ENCODE peak calls at places on chromosome 21, in seven cellular contexts. One of them, this sample, is unnamed.

GRCh38 chr21:27564684-27565280 is 597.9 kb upstream of the ADAMTS5 start:
- DNase-seq in breast epithelium: peak
- DNase-seq in esophagus squamous epithelium: no peak
- DNase-seq in body of pancreas: peak
- DNase-seq in GM12892: no peak
- DNase-seq in uterus: peak
- DNase-seq in stomach: peak
- DNase-seq in this sample: peak

GRCh38 chr21:37358392-37358791 is 8.2 kb upstream of the DYRK1A start:
- DNase-seq in breast epithelium: no peak
- DNase-seq in esophagus squamous epithelium: no peak
- DNase-seq in body of pancreas: no peak
- DNase-seq in GM12892: no peak
- DNase-seq in uterus: no peak
- DNase-seq in stomach: no peak
- DNase-seq in this sample: no peak

GRCh38 chr21:15071012-15071411 is 6.2 kb upstream of the NRIP1 start:
- DNase-seq in breast epithelium: no peak
- DNase-seq in esophagus squamous epithelium: no peak
- DNase-seq in body of pancreas: no peak
- DNase-seq in GM12892: no peak
- DNase-seq in uterus: no peak
- DNase-seq in stomach: no peak
- DNase-seq in this sample: no peak

GRCh38 chr21:33396436-33396835 is 6.8 kb upstream of the IFNGR2 start:
- DNase-seq in breast epithelium: no peak
- DNase-seq in esophagus squamous epithelium: no peak
- DNase-seq in body of pancreas: no peak
- DNase-seq in GM12892: no peak
- DNase-seq in uterus: no peak
- DNase-seq in stomach: no peak
- DNase-seq in this sample: no peak

GRCh38 chr21:39144191-39144590 is 39.1 kb downstream of the PSMG1 start:
- DNase-seq in breast epithelium: no peak
- DNase-seq in esophagus squamous epithelium: no peak
- DNase-seq in body of pancreas: no peak
- DNase-seq in GM12892: no peak
- DNase-seq in uterus: no peak
- DNase-seq in stomach: no peak
- DNase-seq in this sample: no peak

GRCh38 chr21:17463441-17463840 is 49.4 kb upstream of the CXADR start:
- DNase-seq in breast epithelium: no peak
- DNase-seq in esophagus squamous epithelium: no peak
- DNase-seq in body of pancreas: no peak
- DNase-seq in GM12892: no peak
- DNase-seq in uterus: peak
- DNase-seq in stomach: no peak
- DNase-seq in this sample: no peak

GRCh38 chr21:44925027-44925755 is 4.5 kb upstream of the ITGB2 start:
- DNase-seq in breast epithelium: no peak
- DNase-seq in esophagus squamous epithelium: no peak
- DNase-seq in body of pancreas: no peak
- DNase-seq in GM12892: no peak
- DNase-seq in uterus: no peak
- DNase-seq in stomach: no peak
- DNase-seq in this sample: no peak

GRCh38 chr21:39422468-39423241 is 22.9 kb downstream of the LCA5L start:
- DNase-seq in breast epithelium: no peak
- DNase-seq in esophagus squamous epithelium: no peak
- DNase-seq in body of pancreas: no peak
- DNase-seq in GM12892: no peak
- DNase-seq in uterus: no peak
- DNase-seq in stomach: no peak
- DNase-seq in this sample: peak

GRCh38 chr21:21246007-21246406 is 247.8 kb downstream of the NCAM2 start:
- DNase-seq in breast epithelium: no peak
- DNase-seq in esophagus squamous epithelium: no peak
- DNase-seq in body of pancreas: no peak
- DNase-seq in GM12892: no peak
- DNase-seq in uterus: no peak
- DNase-seq in stomach: no peak
- DNase-seq in this sample: no peak

GRCh38 chr21:20551939-20552338 is 446.3 kb upstream of the NCAM2 start:
- DNase-seq in breast epithelium: no peak
- DNase-seq in esophagus squamous epithelium: no peak
- DNase-seq in body of pancreas: no peak
- DNase-seq in GM12892: no peak
- DNase-seq in uterus: no peak
- DNase-seq in stomach: no peak
- DNase-seq in this sample: no peak

GRCh38 chr21:26826801-26827200 is 18.4 kb downstream of the ADAMTS1 start:
- DNase-seq in breast epithelium: no peak
- DNase-seq in esophagus squamous epithelium: no peak
- DNase-seq in body of pancreas: no peak
- DNase-seq in GM12892: no peak
- DNase-seq in uterus: no peak
- DNase-seq in stomach: no peak
- DNase-seq in this sample: no peak

GRCh38 chr21:33451634-33452071 is 28.1 kb downstream of the TMEM50B start:
- DNase-seq in breast epithelium: no peak
- DNase-seq in esophagus squamous epithelium: no peak
- DNase-seq in body of pancreas: no peak
- DNase-seq in GM12892: no peak
- DNase-seq in uterus: no peak
- DNase-seq in stomach: peak
- DNase-seq in this sample: no peak

GRCh38 chr21:21324297-21324696 is 326.1 kb downstream of the NCAM2 start:
- DNase-seq in breast epithelium: no peak
- DNase-seq in esophagus squamous epithelium: no peak
- DNase-seq in body of pancreas: no peak
- DNase-seq in GM12892: no peak
- DNase-seq in uterus: no peak
- DNase-seq in stomach: no peak
- DNase-seq in this sample: no peak

GRCh38 chr21:37166733-37167132 is 93.7 kb downstream of the TTC3 start:
- DNase-seq in breast epithelium: no peak
- DNase-seq in esophagus squamous epithelium: no peak
- DNase-seq in body of pancreas: no peak
- DNase-seq in GM12892: no peak
- DNase-seq in uterus: no peak
- DNase-seq in stomach: no peak
- DNase-seq in this sample: peak

GRCh38 chr21:32412162-32412997 is at the start of gene EVA1C:
- DNase-seq in breast epithelium: peak
- DNase-seq in esophagus squamous epithelium: no peak
- DNase-seq in body of pancreas: peak
- DNase-seq in GM12892: no peak
- DNase-seq in uterus: peak
- DNase-seq in stomach: peak
- DNase-seq in this sample: peak

GRCh38 chr21:21828130-21828529 is 829.9 kb downstream of the NCAM2 start:
- DNase-seq in breast epithelium: no peak
- DNase-seq in esophagus squamous epithelium: no peak
- DNase-seq in body of pancreas: no peak
- DNase-seq in GM12892: no peak
- DNase-seq in uterus: no peak
- DNase-seq in stomach: no peak
- DNase-seq in this sample: no peak

GRCh38 chr21:41612674-41613250 is 104.8 kb upstream of the TMPRSS2 start:
- DNase-seq in breast epithelium: peak
- DNase-seq in esophagus squamous epithelium: no peak
- DNase-seq in body of pancreas: peak
- DNase-seq in GM12892: no peak
- DNase-seq in uterus: peak
- DNase-seq in stomach: peak
- DNase-seq in this sample: peak

GRCh38 chr21:41614456-41615010 is 106.6 kb upstream of the TMPRSS2 start:
- DNase-seq in breast epithelium: no peak
- DNase-seq in esophagus squamous epithelium: no peak
- DNase-seq in body of pancreas: no peak
- DNase-seq in GM12892: no peak
- DNase-seq in uterus: no peak
- DNase-seq in stomach: no peak
- DNase-seq in this sample: no peak

GRCh38 chr21:41615613-41616012 is 107.7 kb upstream of the TMPRSS2 start:
- DNase-seq in breast epithelium: peak
- DNase-seq in esophagus squamous epithelium: no peak
- DNase-seq in body of pancreas: no peak
- DNase-seq in GM12892: no peak
- DNase-seq in uterus: no peak
- DNase-seq in stomach: no peak
- DNase-seq in this sample: no peak

GRCh38 chr21:41613421-41613998 is 105.6 kb upstream of the TMPRSS2 start:
- DNase-seq in breast epithelium: no peak
- DNase-seq in esophagus squamous epithelium: no peak
- DNase-seq in body of pancreas: peak
- DNase-seq in GM12892: no peak
- DNase-seq in uterus: no peak
- DNase-seq in stomach: no peak
- DNase-seq in this sample: no peak

GRCh38 chr21:41616063-41616591 is 108.2 kb upstream of the TMPRSS2 start:
- DNase-seq in breast epithelium: peak
- DNase-seq in esophagus squamous epithelium: no peak
- DNase-seq in body of pancreas: no peak
- DNase-seq in GM12892: no peak
- DNase-seq in uterus: no peak
- DNase-seq in stomach: no peak
- DNase-seq in this sample: no peak
- TF ChIP-seq POLR2A in breast epithelium: no peak
- TF ChIP-seq POLR2A in esophagus squamous epithelium: no peak
- TF ChIP-seq POLR2A in body of pancreas: no peak
- TF ChIP-seq POLR2A in GM12892: no peak
- TF ChIP-seq POLR2A in uterus: no peak
- TF ChIP-seq POLR2A in stomach: no peak
- TF ChIP-seq POLR2A in this sample: no peak

DNA sequence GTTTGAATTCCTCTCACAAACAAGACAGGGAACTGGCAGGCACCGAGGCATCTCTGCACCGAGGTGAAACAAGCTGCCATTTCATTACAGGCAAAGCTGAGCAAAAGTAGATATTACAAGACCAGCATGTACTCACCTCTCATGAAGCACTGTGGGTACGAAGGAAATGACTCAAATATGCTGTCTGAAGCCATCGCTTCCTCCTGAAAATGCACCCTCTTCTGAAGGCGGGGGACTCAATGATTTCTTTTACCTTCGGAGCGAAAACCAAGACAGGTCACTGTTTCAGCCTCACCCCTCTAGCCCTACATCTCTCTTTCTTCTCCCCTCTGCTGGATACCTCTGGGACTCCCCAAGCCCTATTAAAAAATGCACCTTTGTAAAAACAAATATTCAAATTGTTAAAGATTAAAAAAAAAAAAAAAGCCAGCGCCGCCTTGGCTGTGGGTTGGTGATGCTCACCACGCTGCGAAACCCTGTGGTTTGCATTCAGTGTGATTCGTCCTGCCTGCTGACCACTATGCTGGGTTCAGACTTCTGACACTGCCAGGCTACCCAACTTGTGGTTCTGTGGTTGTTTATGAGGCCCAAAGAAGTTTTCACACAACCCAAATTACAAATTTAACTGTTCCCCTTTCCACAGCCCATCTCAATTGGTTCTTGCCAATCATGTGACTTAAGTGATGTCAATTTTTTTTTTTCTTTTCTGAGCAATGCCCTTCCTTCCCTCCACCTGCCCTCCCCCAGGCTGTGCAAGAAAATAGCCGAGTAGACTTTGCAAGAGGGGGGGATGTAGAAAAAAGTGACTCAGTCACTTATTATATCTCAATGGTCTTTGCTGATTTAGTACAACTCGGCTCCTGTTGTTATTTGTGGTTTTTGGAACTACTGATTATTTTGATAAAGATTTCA is at the start of gene RUNX1:
- DNase-seq in breast epithelium: peak
- DNase-seq in esophagus squamous epithelium: peak
- DNase-seq in body of pancreas: peak
- DNase-seq in GM12892: peak
- DNase-seq in uterus: no peak
- DNase-seq in stomach: peak
- DNase-seq in this sample: peak
- TF ChIP-seq POLR2A in breast epithelium: no peak
- TF ChIP-seq POLR2A in esophagus squamous epithelium: no peak
- TF ChIP-seq POLR2A in body of pancreas: peak
- TF ChIP-seq POLR2A in GM12892: peak
- TF ChIP-seq POLR2A in uterus: no peak
- TF ChIP-seq POLR2A in stomach: no peak
- TF ChIP-seq POLR2A in this sample: peak

DNA sequence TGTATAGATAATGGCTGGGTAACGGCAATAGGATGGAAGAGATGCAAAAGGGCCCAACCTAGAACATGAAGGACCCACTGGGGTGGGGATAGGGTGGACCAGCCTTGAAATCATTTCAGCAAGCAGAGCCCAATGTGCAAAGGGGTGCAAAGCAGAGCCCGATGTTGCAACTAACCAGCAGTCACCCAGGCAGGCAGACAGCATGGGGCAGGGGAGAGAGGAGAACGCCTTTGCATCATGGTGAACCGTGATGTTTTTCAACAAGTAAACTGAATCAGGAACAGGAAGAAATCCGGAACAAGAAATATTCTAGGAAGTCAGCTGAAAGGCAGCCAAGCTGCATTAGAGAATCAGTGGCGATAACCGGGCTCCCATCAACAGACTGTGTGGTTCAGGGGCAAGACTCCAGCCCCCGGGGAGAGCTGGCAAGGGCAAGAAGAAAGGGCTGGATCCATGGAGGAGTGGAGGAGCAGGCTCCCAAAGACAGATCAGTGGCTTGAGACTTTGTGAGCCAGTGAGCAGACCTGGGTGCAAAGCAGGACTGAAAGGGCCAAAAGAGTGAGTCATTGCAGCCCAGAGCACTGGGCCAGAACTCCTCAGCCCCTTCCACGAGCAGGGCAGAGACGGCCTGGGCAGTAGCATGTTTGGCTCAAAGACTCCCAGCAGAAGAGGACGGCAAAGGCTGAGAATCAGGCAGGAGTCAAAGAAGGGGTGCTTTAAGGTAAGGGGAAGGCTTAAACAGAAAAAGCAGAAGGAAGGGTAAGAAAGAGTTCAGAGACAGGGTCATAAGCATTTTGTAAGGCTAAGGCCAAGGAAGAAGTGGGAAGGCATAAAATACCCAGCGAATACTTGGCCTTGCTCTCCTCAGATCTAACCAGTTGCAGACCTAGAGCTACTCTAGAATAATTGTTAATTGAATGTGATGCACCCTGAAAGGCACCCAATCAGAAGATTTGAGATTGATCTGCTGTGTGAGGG is 155.0 kb downstream of the SETD4 start:
- DNase-seq in breast epithelium: no peak
- DNase-seq in esophagus squamous epithelium: no peak
- DNase-seq in body of pancreas: no peak
- DNase-seq in GM12892: no peak
- DNase-seq in uterus: peak
- DNase-seq in stomach: no peak
- DNase-seq in this sample: no peak
- TF ChIP-seq POLR2A in breast epithelium: no peak
- TF ChIP-seq POLR2A in esophagus squamous epithelium: no peak
- TF ChIP-seq POLR2A in body of pancreas: no peak
- TF ChIP-seq POLR2A in GM12892: no peak
- TF ChIP-seq POLR2A in uterus: no peak
- TF ChIP-seq POLR2A in stomach: no peak
- TF ChIP-seq POLR2A in this sample: no peak

GRCh38 chr21:35333831-35334593 is 284.9 kb upstream of the RUNX1 start:
- DNase-seq in breast epithelium: no peak
- DNase-seq in esophagus squamous epithelium: no peak
- DNase-seq in body of pancreas: no peak
- DNase-seq in GM12892: no peak
- DNase-seq in uterus: no peak
- DNase-seq in stomach: no peak
- DNase-seq in this sample: peak
- TF ChIP-seq POLR2A in breast epithelium: no peak
- TF ChIP-seq POLR2A in esophagus squamous epithelium: no peak
- TF ChIP-seq POLR2A in body of pancreas: no peak
- TF ChIP-seq POLR2A in GM12892: no peak
- TF ChIP-seq POLR2A in uterus: no peak
- TF ChIP-seq POLR2A in stomach: no peak
- TF ChIP-seq POLR2A in this sample: no peak

This sample was measured in erythroblast.